ENCODE peak calls at places on chromosomes 7 and 10, in four cellular contexts. V is neuronal stem cell, E is mesenchymal stem cell, C is PC-9. Q is an unnamed sample.

GRCh38 chr10:97888641-97889262 is 39.1 kb downstream of the GOLGA7B start:
- DNase-seq in C (peak; percentile 79), E (peak; percentile 19), V (no peak), Q (peak; percentile 50)

GRCh38 chr10:132450466-132450824 is 53.4 kb downstream of the PWWP2B start:
- DNase-seq in V (no peak), C (no peak), E (no peak), Q (no peak)

GRCh38 chr10:32942081-32942480 is 15.9 kb downstream of the ITGB1 start:
- DNase-seq in E (no peak), V (no peak), C (no peak), Q (no peak)

GRCh38 chr7:151310578-151310977 is 31.0 kb upstream of the NUB1 start:
- DNase-seq in V (no peak), C (no peak), E (no peak), Q (no peak)

GRCh38 chr7:129376778-129377700 is 57.2 kb upstream of the STRIP2 start:
- DNase-seq in V (no peak), C (no peak), E (peak; percentile 12), Q (no peak)

GRCh38 chr10:6530211-6530840 is 49.8 kb downstream of the PRKCQ start:
- DNase-seq in E (no peak), V (no peak), C (no peak), Q (no peak)

GRCh38 chr10:119104653-119105024 is 726 bp downstream of the DENND10 start:
- DNase-seq in E (peak; percentile 56), V (peak; percentile 24), C (no peak), Q (no peak)

GRCh38 chr7:121428857-121429489 is 32.9 kb upstream of the FAM3C start:
- DNase-seq in C (peak; percentile 17), E (peak; percentile 45), V (no peak), Q (no peak)

GRCh38 chr7:26440253-26440992 is 148.8 kb downstream of the SNX10 start:
- DNase-seq in E (no peak), V (no peak), C (no peak), Q (no peak)

GRCh38 chr7:268991-269390 is 21.0 kb upstream of the FOXL3 start:
- DNase-seq in C (no peak), V (no peak), E (no peak), Q (no peak)

GRCh38 chr7:73526892-73527821 is 5.1 kb upstream of the BAZ1B start:
- DNase-seq in C (no peak), V (no peak), E (no peak), Q (no peak)

GRCh38 chr10:73907841-73908517 is 3.0 kb upstream of the PLAU start:
- DNase-seq in C (no peak), E (peak; percentile 91), V (no peak), Q (no peak)

GRCh38 chr10:13346912-13347234 is 1.2 kb downstream of the SEPHS1 start:
- DNase-seq in E (no peak), V (no peak), C (no peak), Q (no peak)

GRCh38 chr10:116201011-116201410 is 72.0 kb downstream of the GFRA1 start:
- DNase-seq in V (no peak), C (no peak), E (peak; percentile 6), Q (no peak)

GRCh38 chr7:22156205-22156604 is 200.7 kb downstream of the RAPGEF5 start:
- DNase-seq in C (no peak), E (peak; percentile 31), V (no peak), Q (peak; percentile 19)

GRCh38 chr10:28343252-28343651 is 40.4 kb upstream of the MPP7 start:
- DNase-seq in V (no peak), E (no peak), C (no peak), Q (no peak)

GRCh38 chr7:123665157-123665556 is 9.5 kb downstream of the LMOD2 start:
- DNase-seq in C (no peak), E (no peak), V (no peak), Q (no peak)

GRCh38 chr7:24455813-24456525 is 117.3 kb upstream of the PALS2 start:
- DNase-seq in C (no peak), E (peak; percentile 66), V (no peak), Q (no peak)

GRCh38 chr7:143003393-143004051 is 23.4 kb downstream of the OR9A2 start:
- DNase-seq in C (peak; percentile 17), V (peak; percentile 15), E (peak; percentile 40), Q (no peak)

GRCh38 chr7:120770206-120770605 is 87.7 kb downstream of the TSPAN12 start:
- DNase-seq in E (peak; percentile 43), V (no peak), C (no peak), Q (no peak)

GRCh38 chr7:115113776-115114175 is 191.9 kb downstream of the MDFIC start:
- DNase-seq in E (no peak), C (no peak), V (no peak), Q (no peak)

GRCh38 chr7:1888425-1888824 is 218.3 kb downstream of the ELFN1 start:
- DNase-seq in E (no peak), V (no peak), C (no peak), Q (no peak)

GRCh38 chr10:8052344-8052969 is 2.0 kb upstream of the GATA3 start:
- DNase-seq in V (peak; percentile 40), E (peak; percentile 53), C (no peak), Q (no peak)

GRCh38 chr7:98423043-98423442 is 22.2 kb upstream of the BAIAP2L1 start:
- DNase-seq in E (peak; percentile 39), C (no peak), V (no peak), Q (no peak)

GRCh38 chr10:103166527-103166926 is 26.5 kb downstream of the NT5C2 start:
- DNase-seq in E (no peak), V (no peak), C (no peak), Q (no peak)

GRCh38 chr10:20100157-20100556 is 283.9 kb downstream of the PLXDC2 start:
- DNase-seq in V (no peak), E (peak; percentile 99), C (no peak), Q (no peak)

GRCh38 chr10:2994562-2994961 is 72.8 kb upstream of the PFKP start:
- DNase-seq in C (no peak), V (no peak), E (no peak), Q (no peak)

GRCh38 chr7:44112997-44113763 is 9.0 kb downstream of the AEBP1 start:
- DNase-seq in V (no peak), C (no peak), E (no peak), Q (no peak)

GRCh38 chr10:79359816-79360498 is 12.7 kb downstream of the PPIF start:
- DNase-seq in C (no peak), V (no peak), E (no peak), Q (no peak)

GRCh38 chr7:29865526-29865925 is 59.2 kb downstream of the WIPF3 start:
- DNase-seq in V (no peak), C (no peak), E (peak; percentile 36), Q (no peak)

GRCh38 chr7:44264221-44264956 is 61.0 kb downstream of the CAMK2B start:
- DNase-seq in V (no peak), C (peak; percentile 95), E (no peak), Q (peak; percentile 93)

DNA sequence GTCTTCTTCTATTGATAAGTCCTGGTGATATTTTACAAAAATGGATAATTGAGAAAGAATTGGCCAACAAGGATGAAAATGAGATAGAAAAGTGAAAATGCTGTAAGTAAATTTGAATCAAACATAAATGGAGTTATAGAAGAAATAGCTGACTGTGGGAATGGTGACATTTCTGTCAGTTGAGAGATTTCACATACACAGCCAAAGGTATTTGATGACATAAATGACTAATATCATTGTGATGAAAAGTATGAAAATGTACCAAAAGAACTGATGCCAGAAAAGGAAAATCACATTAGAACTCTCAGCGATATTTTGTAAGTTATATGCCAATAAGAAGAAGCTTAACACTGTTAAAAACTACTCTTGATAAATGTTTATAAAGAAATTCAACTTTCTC is 54.9 kb downstream of the TFPI2 start:
- DNase-seq in V (no peak), C (no peak), E (no peak), Q (no peak)
- H3K4me2 ChIP-seq in V (no peak overlapping the region), C (no peak overlapping the region), E (no peak overlapping the region), Q (no peak overlapping the region)

GRCh38 chr10:86670290-86670811 is 2.0 kb downstream of the LDB3 start:
- DNase-seq in C (no peak), V (no peak), E (no peak), Q (no peak)

GRCh38 chr10:86666538-86666937 is 1.8 kb upstream of the LDB3 start:
- DNase-seq in V (no peak), C (no peak), E (no peak), Q (no peak)

GRCh38 chr10:86670876-86671275 is 2.6 kb downstream of the LDB3 start:
- DNase-seq in C (no peak), V (no peak), E (no peak), Q (no peak)

GRCh38 chr10:86667421-86668181 is 710 bp upstream of the LDB3 start:
- DNase-seq in E (no peak), V (no peak), C (no peak), Q (no peak)

DNA sequence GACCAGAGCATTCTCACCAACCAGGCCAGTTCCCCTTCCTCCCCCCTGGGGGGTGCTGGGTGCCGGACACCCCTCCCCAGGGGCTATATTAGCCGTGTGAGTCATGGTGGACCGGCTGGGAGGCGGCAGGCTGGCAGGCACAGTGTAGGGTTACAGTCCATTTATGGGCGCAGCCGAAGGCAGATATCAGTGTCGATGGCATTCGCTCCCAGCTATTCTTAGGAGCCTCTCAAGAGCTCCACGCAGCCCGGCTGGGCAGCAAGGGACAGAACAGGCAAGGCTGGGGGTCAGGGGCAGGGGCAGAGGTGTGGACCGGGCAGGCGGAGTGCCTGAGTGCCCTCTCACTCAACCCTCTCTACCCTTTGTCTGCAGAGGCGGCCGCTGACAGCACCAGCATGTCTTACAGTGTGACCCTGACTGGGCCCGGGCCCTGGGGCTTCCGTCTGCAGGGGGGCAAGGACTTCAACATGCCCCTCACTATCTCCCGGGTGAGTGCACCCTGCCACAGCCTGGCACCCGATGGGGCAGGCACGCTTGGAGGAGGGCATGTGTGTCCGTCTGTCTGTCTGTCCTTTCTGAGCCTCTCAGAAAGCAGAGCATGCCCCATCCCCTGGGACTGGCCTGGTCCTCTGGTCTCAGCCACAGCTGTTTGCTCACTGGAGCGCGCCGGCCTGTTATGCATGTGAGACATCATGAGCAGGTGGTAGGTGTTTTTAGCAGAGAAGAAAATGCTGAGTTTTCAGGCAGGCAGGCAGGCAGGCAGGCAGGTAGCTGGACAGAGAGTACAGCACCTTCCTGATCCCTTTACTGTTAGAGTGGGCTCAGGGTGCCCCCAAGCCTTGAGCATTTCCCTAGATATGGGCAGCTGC is at the start of gene LDB3:
- DNase-seq in V (no peak), E (peak; percentile 51), C (peak; percentile 73), Q (no peak)
- H3K4me1 ChIP-seq in V (peaks cover 40% of the 10 kb centered on the region), E (peaks cover 47% of the 10 kb centered on the region), C (peaks cover 85% of the 10 kb centered on the region), Q (no peaks in the 10 kb centered on the region)

GRCh38 chr7:128017880-128018845 is 13.1 kb downstream of the LRRC4 start:
- DNase-seq in C (peak; percentile 38), E (no peak), V (no peak), Q (no peak)
- H3K4me2 ChIP-seq in C (no peak overlapping the region), E (no peak overlapping the region), V (no peak overlapping the region), Q (no peak overlapping the region)

GRCh38 chr10:69479737-69480412 is 28.6 kb downstream of the TSPAN15 start:
- DNase-seq in V (no peak), E (peak; percentile 64), C (no peak), Q (no peak)
- H3K4me1 ChIP-seq in V (peaks cover 2% of the 10 kb centered on the region), E (peaks cover 8% of the 10 kb centered on the region), C (peaks cover under 1% of the 10 kb centered on the region), Q (peaks cover 13% of the 10 kb centered on the region)

Q was measured in keratinocyte.